ENCODE peak calls at places on chromosomes 5 and 9, in four cellular contexts. A, G, S and Z are unnamed samples.
A peak's percentile ranks its signal among the peaks of the same experiment; 100 is the strongest.

GRCh38 chr5:11540112-11540511 is 364.1 kb downstream of the CTNND2 start:
- DNase-seq in A (no peak), G (no peak), S (no peak), Z (no peak)

GRCh38 chr9:124790301-124790700 is 13.4 kb downstream of the OLFML2A start:
- DNase-seq in A (no peak), G (no peak), S (no peak), Z (no peak)

GRCh38 chr5:14211818-14212799 is 69.0 kb downstream of the TRIO start:
- DNase-seq in A (no peak), G (no peak), S (no peak), Z (no peak)

GRCh38 chr9:98801562-98801961 is 5.2 kb upstream of the ANKS6 start:
- DNase-seq in A (no peak), G (no peak), S (no peak), Z (no peak)

GRCh38 chr9:70478963-70479641 is 64.6 kb upstream of the KLF9 start:
- DNase-seq in A (peak; percentile 55), G (peak; percentile 27), S (peak; percentile 77), Z (no peak)

GRCh38 chr5:107426209-107426608 is 244.5 kb downstream of the EFNA5 start:
- DNase-seq in A (no peak), G (no peak), S (no peak), Z (no peak)

GRCh38 chr9:95459867-95460626 is 56.7 kb downstream of the PTCH1 start:
- DNase-seq in A (no peak), G (peak; percentile 54), S (no peak), Z (no peak)

GRCh38 chr5:149474198-149474597 is 77.0 kb downstream of the CSNK1A1 start:
- DNase-seq in A (no peak), G (peak; percentile 43), S (no peak), Z (peak; percentile 60)

GRCh38 chr5:75472973-75473372 is 38.5 kb downstream of the CERT1 start:
- DNase-seq in A (no peak), G (no peak), S (no peak), Z (no peak)

GRCh38 chr5:107088907-107089306 is 581.8 kb downstream of the EFNA5 start:
- DNase-seq in A (no peak), G (no peak), S (no peak), Z (no peak)

GRCh38 chr9:131661954-131662621 is 77.8 kb downstream of the RAPGEF1 start:
- DNase-seq in A (no peak), G (no peak), S (no peak), Z (no peak)

GRCh38 chr9:109012009-109012875 is 1.1 kb downstream of the CTNNAL1 start:
- DNase-seq in A (peak; percentile 17), G (peak; percentile 83), S (peak; percentile 73), Z (peak; percentile 84)

GRCh38 chr9:87711857-87712800 is 13.8 kb upstream of the CTSL start:
- DNase-seq in A (no peak), G (peak; percentile 65), S (no peak), Z (peak; percentile 65)

GRCh38 chr9:122218070-122218884 is 10.5 kb downstream of the LHX6 start:
- DNase-seq in A (no peak), G (no peak), S (no peak), Z (peak; percentile 36)

GRCh38 chr5:154397652-154398406 is 48.0 kb upstream of the SAP30L start:
- DNase-seq in A (no peak), G (no peak), S (no peak), Z (no peak)

GRCh38 chr5:124812771-124813358 is 66.4 kb upstream of the ZNF608 start:
- DNase-seq in A (no peak), G (no peak), S (no peak), Z (no peak)

GRCh38 chr9:120616961-120617636 is 37.1 kb upstream of the CDK5RAP2 start:
- DNase-seq in A (no peak), G (no peak), S (no peak), Z (no peak)

GRCh38 chr9:34256104-34256503 is 73.0 kb downstream of the KIF24 start:
- DNase-seq in A (no peak), G (no peak), S (peak; percentile 69), Z (peak; percentile 63)

GRCh38 chr5:45277860-45278259 is 418.3 kb downstream of the HCN1 start:
- DNase-seq in A (no peak), G (no peak), S (no peak), Z (no peak)

GRCh38 chr5:112002368-112002767 is 245.4 kb upstream of the NREP start:
- DNase-seq in A (no peak), G (no peak), S (no peak), Z (no peak)

GRCh38 chr9:16787724-16788123 is 82.7 kb downstream of the BNC2 start:
- DNase-seq in A (no peak), G (no peak), S (no peak), Z (no peak)

GRCh38 chr5:76479973-76480667 is 77.0 kb downstream of the IQGAP2 start:
- DNase-seq in A (no peak), G (peak; percentile 39), S (no peak), Z (no peak)

GRCh38 chr5:119322312-119322947 is 33.4 kb upstream of the TNFAIP8 start:
- DNase-seq in A (no peak), G (no peak), S (no peak), Z (no peak)

GRCh38 chr5:176803943-176804498 is 6.3 kb upstream of the UNC5A start:
- DNase-seq in A (no peak), G (peak; percentile 56), S (no peak), Z (peak; percentile 92)

GRCh38 chr9:4080889-4081548 is 218.8 kb downstream of the GLIS3 start:
- DNase-seq in A (no peak), G (no peak), S (no peak), Z (peak; percentile 69)

GRCh38 chr9:74036549-74037231 is 460.4 kb upstream of the RORB start:
- DNase-seq in A (no peak), G (no peak), S (no peak), Z (no peak)

GRCh38 chr5:138653502-138653901 is 78.3 kb upstream of the HSPA9 start:
- DNase-seq in A (no peak), G (peak; percentile 46), S (no peak), Z (peak; percentile 67)

GRCh38 chr9:88183798-88184495 is 45.7 kb upstream of the SPATA31C2 start:
- DNase-seq in A (no peak), G (no peak), S (no peak), Z (no peak)

GRCh38 chr5:79488058-79488457 is 25.9 kb downstream of the HOMER1 start:
- DNase-seq in A (no peak), G (no peak), S (no peak), Z (no peak)

GRCh38 chr5:137734962-137735530 is 843 bp downstream of the KLHL3 start:
- DNase-seq in A (no peak), G (peak; percentile 44), S (no peak), Z (peak; percentile 80)

GRCh38 chr9:93057024-93057702 is 1.3 kb upstream of the SUSD3 start:
- DNase-seq in A (no peak), G (no peak), S (no peak), Z (peak; percentile 80)

GRCh38 chr5:872301-872700 is 20.3 kb downstream of the BRD9 start:
- DNase-seq in A (no peak), G (no peak), S (peak; percentile 45), Z (no peak)
- H3K36me3 ChIP-seq in A (peaks cover 99% of the 10 kb centered on the region), G (no peaks in the 10 kb centered on the region), S (peaks cover 7% of the 10 kb centered on the region), Z (peaks cover 91% of the 10 kb centered on the region)

DNA sequence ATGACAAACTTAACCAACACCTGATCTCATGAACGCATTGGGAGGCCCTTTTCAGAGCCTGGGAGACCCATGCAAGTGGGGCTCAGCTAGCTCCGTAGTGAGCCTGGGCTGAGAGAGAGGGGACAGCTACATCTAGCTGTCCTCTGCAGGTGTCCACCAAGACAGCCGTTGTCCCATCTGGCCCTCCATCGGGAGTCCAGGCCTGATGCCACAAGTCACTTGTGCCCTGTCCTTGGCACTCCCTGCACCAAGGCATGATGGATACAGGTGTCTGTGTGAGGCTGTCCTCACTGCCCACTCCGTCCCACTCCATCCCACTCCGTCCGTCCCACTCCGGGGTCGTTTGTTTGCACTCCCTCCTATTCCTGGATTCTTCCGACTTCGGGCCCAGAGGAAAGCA is 2.5 kb upstream of the EDF1 start:
- DNase-seq in A (no peak), G (no peak), S (no peak), Z (no peak)
- H3K9me3 ChIP-seq in A (no peaks in the 10 kb centered on the region), G (peaks cover 5% of the 10 kb centered on the region), S (no peaks in the 10 kb centered on the region), Z (peaks cover 43% of the 10 kb centered on the region)

DNA sequence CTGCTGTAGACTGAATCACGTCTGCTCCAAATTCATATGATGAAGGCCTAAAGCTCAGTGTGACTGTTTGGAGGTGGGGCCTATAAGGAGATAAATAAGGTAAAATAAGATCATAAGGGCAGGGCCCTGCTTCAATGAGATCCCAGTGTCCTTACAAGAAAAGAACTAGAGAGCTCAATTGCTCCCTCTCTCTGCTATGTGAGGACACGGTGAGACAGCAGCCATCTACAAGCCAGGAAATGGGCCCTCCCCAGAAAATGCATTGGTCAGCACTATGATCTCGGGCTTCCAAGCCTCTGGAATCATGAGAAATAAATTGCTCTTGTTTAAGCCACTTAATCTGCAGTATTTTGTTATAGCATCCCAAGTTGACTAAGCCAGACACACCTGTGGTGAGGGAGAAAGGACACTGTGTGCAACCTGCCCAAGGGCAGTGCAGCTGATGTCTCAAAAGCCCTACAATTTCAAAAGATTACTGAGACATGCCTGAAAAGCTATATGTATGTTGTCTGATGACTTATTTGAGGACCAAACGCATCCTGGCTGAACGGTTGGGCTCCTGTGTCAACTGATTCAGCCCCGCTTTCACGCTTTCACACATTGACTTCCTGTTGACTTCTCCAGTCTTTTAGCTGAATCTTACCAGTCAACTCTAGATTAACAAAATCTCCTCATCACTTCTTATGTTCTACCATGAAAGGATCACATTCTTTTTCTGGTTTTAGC is 13.2 kb downstream of the GZMK start:
- DNase-seq in A (no peak), G (peak; percentile 6), S (no peak), Z (peak; percentile 70)
- TF ChIP-seq CTCF in A (no peak), G (no peak), S (no peak), Z (peak; percentile 65)

GRCh38 chr5:10427201-10427600 is 14.5 kb upstream of the ROPN1L start:
- DNase-seq in A (no peak), G (no peak), S (no peak), Z (no peak)
- H3K36me3 ChIP-seq in A (peaks cover 81% of the 10 kb centered on the region), G (no peaks in the 10 kb centered on the region), S (peaks cover 22% of the 10 kb centered on the region), Z (peaks cover 83% of the 10 kb centered on the region)